ENCODE peak calls at places on chromosomes 7 and 10, in six cellular contexts. Z is spleen, T is IMR-90, O is HepG2, Y is heart right ventricle, E is uterus. B is an unnamed sample. For H3K9me3, the result is how much of the 10 kb centered on the place peaks cover.

GRCh38 chr10:128078136-128078969 is 47.9 kb downstream of the MKI67 start:
- DNase-seq in T (peak), O (peak), Y (no peak), E (no peak), Z (peak), B (no peak)

GRCh38 chr7:4707134-4707651 is 25.1 kb downstream of the FOXK1 start:
- DNase-seq in O (no peak), E (peak), Y (no peak), Z (no peak), T (no peak), B (peak)

GRCh38 chr10:5550621-5551530 is 26.1 kb downstream of the CALML3 start:
- DNase-seq in Y (no peak), Z (peak), E (no peak), T (peak), O (no peak), B (peak)

GRCh38 chr7:85381212-85381611 is 194.4 kb upstream of the SEMA3D start:
- DNase-seq in E (no peak), O (no peak), Z (no peak), Y (peak), T (no peak), B (no peak)

GRCh38 chr7:100626530-100627237 is 14.3 kb downstream of the MOSPD3 start:
- DNase-seq in Y (peak), E (peak), T (peak), O (no peak), Z (peak), B (peak)

GRCh38 chr10:34045571-34046190 is 711.2 kb upstream of the NRP1 start:
- DNase-seq in T (peak), E (no peak), Y (no peak), O (no peak), Z (no peak), B (peak)

GRCh38 chr7:156918642-156919041 is 25.7 kb upstream of the LMBR1 start:
- DNase-seq in O (no peak), Z (no peak), E (no peak), T (no peak), Y (no peak), B (no peak)

GRCh38 chr10:33660329-33660728 is 325.9 kb upstream of the NRP1 start:
- DNase-seq in Z (no peak), O (no peak), E (no peak), Y (no peak), T (no peak), B (no peak)

GRCh38 chr7:128211626-128212025 is 29.5 kb upstream of the LEP start:
- DNase-seq in T (no peak), Y (no peak), E (no peak), O (no peak), Z (no peak), B (peak)

GRCh38 chr10:37146443-37146842 is 21.0 kb downstream of the ANKRD30A start:
- DNase-seq in Y (no peak), Z (no peak), T (no peak), O (peak), E (no peak), B (no peak)

GRCh38 chr10:95601116-95601719 is 40.0 kb upstream of the SORBS1 start:
- DNase-seq in T (peak), O (peak), Y (peak), Z (no peak), E (peak), B (peak)

GRCh38 chr10:118546479-118546878 is 49.0 kb downstream of the PRLHR start:
- DNase-seq in T (no peak), Z (no peak), Y (no peak), E (no peak), O (no peak), B (no peak)

GRCh38 chr7:116628971-116629586 is 42.9 kb upstream of the MET start:
- DNase-seq in Z (no peak), T (peak), Y (no peak), E (no peak), O (no peak), B (no peak)

GRCh38 chr7:11638026-11638774 is 193.8 kb downstream of the THSD7A start:
- DNase-seq in E (no peak), Y (no peak), T (no peak), O (no peak), Z (no peak), B (no peak)

GRCh38 chr10:86960003-86960862 is 1.8 kb downstream of the SNCG start:
- DNase-seq in Y (no peak), O (peak), E (peak), Z (peak), T (peak), B (peak)

GRCh38 chr7:77811895-77812685 is 13.5 kb downstream of the PHTF2 start:
- DNase-seq in O (peak), Z (no peak), T (peak), E (no peak), Y (no peak), B (peak)

GRCh38 chr10:3107426-3107961 is 40.1 kb downstream of the PFKP start:
- DNase-seq in T (peak), Z (no peak), Y (peak), E (peak), O (no peak), B (peak)

GRCh38 chr7:65798111-65799075 is 74.5 kb upstream of the VKORC1L1 start:
- DNase-seq in Y (no peak), Z (no peak), T (peak), O (no peak), E (no peak), B (peak)

GRCh38 chr10:50334273-50334672 is 83.0 kb upstream of the ASAH2 start:
- DNase-seq in Y (no peak), O (no peak), T (peak), E (no peak), Z (no peak), B (no peak)

GRCh38 chr10:77080361-77081027 is 557.1 kb downstream of the KCNMA1 start:
- DNase-seq in Z (no peak), T (no peak), Y (no peak), O (no peak), E (no peak), B (peak)

GRCh38 chr10:107914450-107915276 is 750.2 kb upstream of the SORCS1 start:
- DNase-seq in O (no peak), Z (peak), T (no peak), Y (no peak), E (no peak), B (peak)

GRCh38 chr7:41693150-41693997 is 9.5 kb downstream of the INHBA start:
- DNase-seq in T (peak), Y (no peak), O (no peak), E (peak), Z (no peak), B (no peak)

GRCh38 chr7:22696672-22697071 is 30.3 kb upstream of the IL6 start:
- DNase-seq in O (no peak), T (peak), Y (no peak), Z (no peak), E (no peak), B (peak)

GRCh38 chr7:107584716-107585115 is 4.7 kb downstream of the BCAP29 start:
- DNase-seq in Z (no peak), T (no peak), O (no peak), Y (no peak), E (no peak), B (no peak)

GRCh38 chr7:23349484-23350157 is 50.5 kb downstream of the MALSU1 start:
- DNase-seq in Y (no peak), E (no peak), O (no peak), Z (no peak), T (peak), B (peak)

GRCh38 chr7:131509781-131510180 is 46.6 kb downstream of the PODXL start:
- DNase-seq in O (no peak), T (no peak), E (no peak), Y (no peak), Z (no peak), B (no peak)

GRCh38 chr10:79093658-79094411 is 25.1 kb downstream of the ZMIZ1 start:
- DNase-seq in Z (no peak), E (peak), T (peak), Y (peak), O (peak), B (no peak)

GRCh38 chr10:3754727-3755439 is 30.1 kb downstream of the KLF6 start:
- DNase-seq in Y (no peak), T (peak), Z (no peak), E (peak), O (peak), B (peak)

GRCh38 chr10:11793762-11794479 is 29.2 kb upstream of the PROSER2 start:
- DNase-seq in E (no peak), O (peak), Y (no peak), Z (no peak), T (peak), B (peak)
- H3K4me3 ChIP-seq in E (no peak), O (peak), Y (no peak), Z (no peak), T (no peak), B (no peak)

GRCh38 chr7:158997110-158997453 is 140.7 kb downstream of the DYNC2I1 start:
- DNase-seq in Y (no peak), E (no peak), Z (no peak), O (no peak), T (no peak), B (no peak)
- H3K9me3 ChIP-seq in Y (under half), E (under half), Z (under half), O (under half), T (under half), B (under half)

GRCh38 chr7:136657332-136657942 is 211.0 kb upstream of the CHRM2 start:
- DNase-seq in Z (no peak), T (peak), O (no peak), Y (no peak), E (no peak), B (no peak)
- TF ChIP-seq CTCF in Z (no peak), T (no peak), O (no peak), Y (no peak), E (no peak), B (no peak)

DNA sequence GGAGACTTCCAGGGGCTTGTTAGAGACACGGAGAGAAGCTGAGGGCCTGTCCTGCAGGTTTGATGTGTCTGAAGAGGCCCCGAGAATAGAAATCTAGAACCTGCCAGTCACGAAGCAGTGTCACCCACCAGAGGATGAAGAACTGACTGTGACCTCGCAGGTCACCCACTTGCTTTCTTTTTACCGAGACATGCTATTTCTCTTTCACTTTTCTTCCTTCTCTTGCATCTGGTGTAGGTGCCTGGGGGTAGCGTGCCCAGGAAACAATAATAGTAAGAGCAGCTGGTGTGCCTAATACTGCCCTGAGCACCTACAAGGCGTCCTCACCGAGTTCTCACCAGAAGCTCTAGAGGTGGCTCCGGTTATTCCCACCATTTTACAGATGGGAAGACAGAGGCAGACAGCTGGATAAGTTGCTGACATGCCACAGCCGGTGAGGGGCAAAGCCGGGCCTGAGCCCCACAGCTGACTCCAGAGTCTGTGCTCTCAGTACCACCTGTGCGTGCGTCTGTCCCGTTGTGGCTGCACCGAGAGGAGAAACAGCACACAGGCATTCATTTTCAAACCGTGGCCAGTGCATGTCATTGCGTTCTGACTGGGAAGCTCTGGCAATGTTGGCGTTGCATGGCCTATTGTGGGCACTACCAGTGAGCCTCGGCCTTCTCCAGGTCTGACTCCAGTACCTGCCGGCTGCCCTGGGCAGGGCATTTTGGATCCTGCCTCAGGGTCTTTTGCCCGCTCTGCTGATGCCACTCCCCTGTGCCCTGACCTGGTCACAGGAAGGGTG is 7.8 kb downstream of the CHST3 start:
- DNase-seq in Z (peak), O (no peak), E (no peak), T (no peak), Y (no peak), B (no peak)
- H3K4me3 ChIP-seq in Z (no peak), O (no peak), E (no peak), T (no peak), Y (no peak), B (no peak)

GRCh38 chr7:158299607-158300006 is 288.0 kb downstream of the PTPRN2 start:
- DNase-seq in T (no peak), E (no peak), O (no peak), Z (no peak), Y (no peak), B (peak)

GRCh38 chr7:158301221-158301620 is 286.4 kb downstream of the PTPRN2 start:
- DNase-seq in E (no peak), T (no peak), Z (no peak), Y (no peak), O (no peak), B (peak)

GRCh38 chr7:158300427-158300826 is 287.2 kb downstream of the PTPRN2 start:
- DNase-seq in O (no peak), E (no peak), T (no peak), Z (no peak), Y (no peak), B (no peak)

GRCh38 chr7:158303121-158303520 is 284.5 kb downstream of the PTPRN2 start:
- DNase-seq in T (no peak), Y (no peak), O (no peak), Z (no peak), E (no peak), B (no peak)

GRCh38 chr7:158302274-158303070 is 285.2 kb downstream of the PTPRN2 start:
- DNase-seq in E (no peak), Y (no peak), Z (peak), O (no peak), T (no peak), B (peak)
- H3K9me3 ChIP-seq in E (under half), Y (under half), Z (under half), O (under half), T (under half), B (under half)

GRCh38 chr10:84205049-84205852 is 10.9 kb downstream of the CDHR1 start:
- DNase-seq in Z (peak), E (no peak), T (peak), Y (peak), O (peak), B (peak)

GRCh38 chr10:84202349-84202748 is 8.0 kb downstream of the CDHR1 start:
- DNase-seq in Y (no peak), T (no peak), E (no peak), O (no peak), Z (peak), B (no peak)

GRCh38 chr10:84205853-84206513 is 11.6 kb downstream of the CDHR1 start:
- DNase-seq in Y (no peak), O (no peak), E (no peak), T (no peak), Z (no peak), B (no peak)

GRCh38 chr10:84204610-84205009 is 10.3 kb downstream of the CDHR1 start:
- DNase-seq in Y (no peak), T (no peak), O (no peak), E (no peak), Z (peak), B (no peak)

DNA sequence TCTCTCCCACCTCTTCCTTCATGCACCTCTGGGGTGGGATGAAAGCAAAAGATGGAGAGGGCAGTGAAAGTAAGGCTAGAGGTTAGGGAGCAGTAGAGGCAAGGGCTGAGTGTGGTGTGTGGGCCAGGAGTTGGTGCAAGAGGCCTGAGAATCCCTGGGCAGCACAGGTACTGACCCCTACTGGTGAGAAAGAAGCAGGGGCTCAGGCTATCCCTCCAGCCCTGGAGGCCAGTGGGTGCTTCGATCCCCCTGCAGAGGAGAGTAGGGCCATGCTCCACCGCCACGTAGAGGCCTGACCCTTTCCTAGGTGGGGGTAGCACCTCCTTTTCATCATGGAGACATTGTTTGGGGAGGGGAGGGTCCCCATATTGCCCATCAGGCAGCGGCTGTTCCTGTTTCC is 9.8 kb downstream of the CDHR1 start:
- DNase-seq in Z (peak), Y (no peak), T (no peak), E (no peak), O (peak), B (no peak)
- TF ChIP-seq CTCF in Z (peak), Y (no peak), T (peak), E (no peak), O (peak), B (peak)